ENCODE peak calls at places on chromosomes 5 and 9, in four cellular contexts. T is stimulated activated CD8-positive, alpha-beta memory T cell treated with anti-CD3 and anti-CD28 coated beads, Interleukin-7, amount 100 ng/mL, for 1 hour; G is progenitor cell of endocrine pancreas; S is esophagus squamous epithelium. Z is an unnamed sample.
A peak's percentile ranks its signal among the peaks of the same experiment; 100 is the strongest.

GRCh38 chr5:39214912-39215709 is 4.3 kb downstream of the FYB1 start:
- DNase-seq in G (no peak), T (no peak), S (no peak), Z (no peak)

GRCh38 chr9:35690447-35691324 is 961 bp upstream of the TPM2 start:
- DNase-seq in G (peak; percentile 23), S (no peak), T (no peak), Z (peak; percentile 63)

GRCh38 chr5:55629790-55630189 is 82.3 kb downstream of the SLC38A9 start:
- DNase-seq in S (no peak), T (no peak), G (no peak), Z (no peak)

GRCh38 chr9:80492221-80492620 is 920.5 kb downstream of the TLE4 start:
- DNase-seq in G (no peak), S (no peak), T (no peak), Z (no peak)

GRCh38 chr5:128464596-128464995 is 73.4 kb downstream of the FBN2 start:
- DNase-seq in T (no peak), G (no peak), S (no peak), Z (no peak)

GRCh38 chr9:113484258-113484730 is 20.8 kb downstream of the RGS3 start:
- DNase-seq in S (no peak), G (no peak), T (no peak), Z (no peak)

GRCh38 chr9:71112866-71113265 is 8.6 kb downstream of the TRPM3 start:
- DNase-seq in S (no peak), T (no peak), G (no peak), Z (no peak)

GRCh38 chr9:86945868-86946711 is 1.2 kb downstream of the GAS1 start:
- DNase-seq in G (peak; percentile 56), S (peak; percentile 22), T (peak; percentile 19), Z (peak; percentile 57)

GRCh38 chr9:4796988-4797956 is 4.5 kb downstream of the RCL1 start:
- DNase-seq in G (no peak), T (no peak), S (no peak), Z (no peak)

GRCh38 chr9:135486267-135487065 is 6.9 kb downstream of the PPP1R26 start:
- DNase-seq in T (no peak), S (no peak), G (no peak), Z (no peak)

GRCh38 chr5:96538831-96539250 is 105.8 kb upstream of the PCSK1 start:
- DNase-seq in G (no peak), S (no peak), T (no peak), Z (no peak)

GRCh38 chr5:9445989-9446388 is 99.9 kb downstream of the SEMA5A start:
- DNase-seq in S (no peak), G (no peak), T (no peak), Z (no peak)

GRCh38 chr5:141484499-141485304 is at the start of gene PCDHGC4:
- DNase-seq in T (no peak), S (no peak), G (peak; percentile 49), Z (no peak)

GRCh38 chr9:99101271-99101670 is 3.6 kb upstream of the TGFBR1 start:
- DNase-seq in T (no peak), G (no peak), S (no peak), Z (no peak)

GRCh38 chr5:116864157-116864837 is 289.7 kb upstream of the SEMA6A start:
- DNase-seq in S (no peak), G (no peak), T (no peak), Z (no peak)

GRCh38 chr9:135956798-135957166 is 4.4 kb downstream of the UBAC1 start:
- DNase-seq in G (no peak), S (no peak), T (no peak), Z (no peak)

GRCh38 chr5:174145821-174146220 is 100.3 kb downstream of the NSG2 start:
- DNase-seq in G (no peak), S (no peak), T (no peak), Z (no peak)

GRCh38 chr9:87115790-87116189 is 168.5 kb upstream of the GAS1 start:
- DNase-seq in T (no peak), G (no peak), S (no peak), Z (no peak)

GRCh38 chr5:8598996-8599395 is 730.0 kb downstream of the MTRR start:
- DNase-seq in G (no peak), S (no peak), T (no peak), Z (no peak)

GRCh38 chr9:107810493-107810931 is 320.9 kb upstream of the KLF4 start:
- DNase-seq in G (no peak), S (no peak), T (no peak), Z (no peak)

GRCh38 chr5:84088996-84089395 is 295.7 kb downstream of the EDIL3 start:
- DNase-seq in T (no peak), G (no peak), S (no peak), Z (no peak)

GRCh38 chr5:169581580-169582227 is 1.9 kb upstream of the SPDL1 start:
- DNase-seq in G (peak; percentile 21), S (no peak), T (peak; percentile 25), Z (peak; percentile 71)

GRCh38 chr9:114016629-114017423 is 61.3 kb downstream of the AMBP start:
- DNase-seq in G (no peak), T (no peak), S (no peak), Z (no peak)

GRCh38 chr9:94586316-94586715 is 7.3 kb downstream of the FBP2 start:
- DNase-seq in T (no peak), S (no peak), G (no peak), Z (no peak)

GRCh38 chr5:90888511-90889324 is 330.1 kb downstream of the ADGRV1 start:
- DNase-seq in S (no peak), G (no peak), T (no peak), Z (peak; percentile 89)